ENCODE peak calls at places on chromosomes 1 and 21, in nine cellular contexts. P is esophagus squamous epithelium, Q is brain microvascular endothelial cell, J is left ventricle myocardium inferior, S is transverse colon, F is PC-3, X is endothelial cell of umbilical vein, V is GM23338, E is A549. N is an unnamed sample.

GRCh38 chr1:158107926-158108325 is 72.8 kb upstream of the CD1D start:
- DNase-seq in X (no peak), P (no peak), S (no peak), J (no peak), V (no peak), E (no peak), F (no peak), Q (no peak), N (no peak)

GRCh38 chr1:14519976-14520375 is 78.5 kb upstream of the KAZN start:
- DNase-seq in J (no peak), S (no peak), F (peak), V (no peak), P (no peak), X (no peak), E (no peak), Q (no peak), N (no peak)

GRCh38 chr1:38013027-38013588 is 574 bp downstream of the UTP11 start:
- DNase-seq in V (peak), E (no peak), F (peak), P (no peak), Q (peak), X (no peak), J (no peak), S (no peak), N (no peak)

GRCh38 chr1:57122031-57122430 is 156.2 kb upstream of the C8B start:
- DNase-seq in J (no peak), X (no peak), F (no peak), P (no peak), S (no peak), E (no peak), V (no peak), Q (no peak), N (no peak)

GRCh38 chr1:161215079-161215478 is at the start of gene FCER1G:
- DNase-seq in F (no peak), V (no peak), Q (no peak), E (no peak), S (peak), P (no peak), X (no peak), J (peak), N (no peak)

GRCh38 chr1:226325178-226325577 is 16.2 kb upstream of the LIN9 start:
- DNase-seq in F (peak), P (no peak), S (no peak), E (peak), V (no peak), J (no peak), X (no peak), Q (no peak), N (no peak)

GRCh38 chr1:220892997-220893700 is 13.9 kb downstream of the HLX start:
- DNase-seq in Q (no peak), S (no peak), F (no peak), E (no peak), V (peak), J (no peak), P (no peak), X (no peak), N (no peak)

GRCh38 chr1:15245593-15246325 is 1.3 kb upstream of the FHAD1 start:
- DNase-seq in P (no peak), F (no peak), S (no peak), X (no peak), E (no peak), J (no peak), V (no peak), Q (no peak), N (no peak)

GRCh38 chr1:187641907-187642306 is 813.2 kb downstream of the PLA2G4A start:
- DNase-seq in E (no peak), Q (no peak), F (no peak), S (no peak), J (no peak), P (no peak), V (no peak), X (no peak), N (no peak)

GRCh38 chr1:1869459-1869858 is 21.4 kb downstream of the GNB1 start:
- DNase-seq in E (no peak), S (no peak), Q (no peak), F (no peak), X (no peak), P (no peak), V (no peak), J (no peak), N (no peak)

GRCh38 chr1:43233631-43234030 is 36.2 kb upstream of the TMEM125 start:
- DNase-seq in S (no peak), Q (no peak), P (no peak), F (no peak), X (no peak), J (no peak), E (no peak), V (no peak), N (no peak)

GRCh38 chr1:156600733-156601121 is 552 bp downstream of the GPATCH4 start:
- DNase-seq in F (no peak), P (no peak), X (no peak), Q (no peak), V (peak), S (no peak), E (no peak), J (no peak), N (no peak)

GRCh38 chr1:91529856-91530255 is 29.2 kb downstream of the CDC7 start:
- DNase-seq in V (no peak), E (peak), S (no peak), J (no peak), P (no peak), Q (peak), X (peak), F (peak), N (peak)

GRCh38 chr1:24366707-24367106 is 46.9 kb downstream of the STPG1 start:
- DNase-seq in Q (no peak), V (no peak), X (no peak), F (no peak), J (no peak), P (no peak), S (no peak), E (no peak), N (no peak)

GRCh38 chr1:227774721-227775665 is 39.8 kb downstream of the SNAP47 start:
- DNase-seq in E (no peak), P (no peak), J (no peak), V (no peak), F (no peak), S (no peak), X (no peak), Q (peak), N (no peak)

GRCh38 chr1:108686609-108687313 is 5.3 kb upstream of the PRPF38B start:
- DNase-seq in S (no peak), Q (no peak), V (no peak), E (no peak), J (no peak), P (no peak), X (no peak), F (no peak), N (no peak)

GRCh38 chr1:164846731-164847691 is 288.0 kb downstream of the PBX1 start:
- DNase-seq in J (no peak), X (no peak), Q (no peak), E (no peak), V (no peak), P (no peak), F (no peak), S (no peak), N (no peak)

GRCh38 chr1:17346046-17346789 is 25.8 kb upstream of the PADI6 start:
- DNase-seq in X (no peak), V (no peak), Q (no peak), E (no peak), P (no peak), J (no peak), S (no peak), F (no peak), N (no peak)

GRCh38 chr1:37667023-37667769 is 25.1 kb upstream of the CDCA8 start:
- DNase-seq in V (peak), E (no peak), S (no peak), P (no peak), X (no peak), J (no peak), Q (no peak), F (no peak), N (no peak)

GRCh38 chr1:102776074-102776473 is 332.2 kb downstream of the COL11A1 start:
- DNase-seq in V (peak), X (no peak), Q (no peak), P (no peak), E (no peak), J (no peak), F (no peak), S (no peak), N (no peak)

GRCh38 chr1:244751271-244751895 is 84.1 kb upstream of the COX20 start:
- DNase-seq in F (peak), Q (no peak), S (no peak), P (no peak), J (no peak), E (no peak), X (no peak), V (no peak), N (no peak)

GRCh38 chr1:237884237-237884636 is 6.5 kb downstream of the ZP4 start:
- DNase-seq in J (no peak), P (no peak), V (no peak), E (no peak), F (no peak), X (no peak), S (no peak), Q (no peak), N (no peak)

GRCh38 chr1:207089627-207090265 is 1.1 kb downstream of the C4BPB start:
- DNase-seq in F (no peak), V (no peak), E (no peak), X (no peak), Q (no peak), P (no peak), S (no peak), J (no peak), N (no peak)

GRCh38 chr1:51044834-51045233 is 57.2 kb upstream of the C1orf185 start:
- DNase-seq in P (no peak), X (peak), E (no peak), J (no peak), V (no peak), F (peak), S (no peak), Q (no peak), N (no peak)

GRCh38 chr1:98196012-98196411 is 275.2 kb upstream of the DPYD start:
- DNase-seq in X (no peak), S (no peak), E (no peak), Q (no peak), P (no peak), F (no peak), J (no peak), V (no peak), N (no peak)

GRCh38 chr1:61051455-61052392 is 30.6 kb upstream of the NFIA start:
- DNase-seq in J (peak), X (no peak), F (no peak), P (no peak), V (peak), E (no peak), S (no peak), Q (no peak), N (no peak)

GRCh38 chr1:116971965-116972675 is 29.4 kb upstream of the CD101 start:
- DNase-seq in J (no peak), Q (no peak), V (no peak), P (no peak), E (no peak), S (no peak), F (no peak), X (no peak), N (no peak)

GRCh38 chr1:153945131-153945794 is 1.3 kb downstream of the DENND4B start:
- DNase-seq in J (peak), E (peak), F (no peak), Q (no peak), S (peak), X (peak), V (peak), P (no peak), N (no peak)

GRCh38 chr1:91846007-91846620 is 39.8 kb downstream of the TGFBR3 start:
- DNase-seq in V (no peak), E (peak), J (no peak), P (no peak), X (peak), F (peak), Q (no peak), S (peak), N (peak)

GRCh38 chr1:5111581-5111980 is 457.2 kb downstream of the AJAP1 start:
- DNase-seq in F (no peak), V (no peak), S (no peak), P (no peak), Q (no peak), J (no peak), X (no peak), E (no peak), N (no peak)

GRCh38 chr1:21673277-21673780 is 4.2 kb upstream of the RAP1GAP start:
- DNase-seq in E (no peak), X (peak), V (no peak), Q (peak), F (peak), J (peak), P (no peak), S (peak), N (no peak)

GRCh38 chr1:41367102-41367537 is 5.9 kb downstream of the FOXO6 start:
- DNase-seq in V (peak), F (no peak), S (no peak), J (no peak), P (no peak), X (no peak), Q (no peak), E (no peak), N (no peak)

GRCh38 chr1:12542138-12542465 is 75.9 kb downstream of the DHRS3 start:
- DNase-seq in Q (no peak), P (no peak), E (no peak), J (no peak), X (no peak), F (no peak), V (no peak), S (no peak), N (no peak)

GRCh38 chr1:223215026-223215425 is 72.0 kb upstream of the TLR5 start:
- DNase-seq in F (no peak), V (no peak), P (no peak), S (no peak), J (no peak), X (no peak), E (no peak), Q (no peak), N (no peak)

GRCh38 chr21:27298465-27298864 is 331.6 kb upstream of the ADAMTS5 start:
- DNase-seq in F (no peak), S (no peak), E (no peak), J (no peak), P (no peak), V (no peak), Q (no peak), X (no peak), N (no peak)

GRCh38 chr1:233244183-233244582 is 51.3 kb downstream of the PCNX2 start:
- DNase-seq in X (no peak), S (peak), E (peak), F (peak), V (no peak), P (no peak), J (no peak), Q (no peak), N (no peak)

GRCh38 chr1:15472595-15472994 is 3.3 kb upstream of the CELA2B start:
- DNase-seq in E (no peak), J (no peak), F (no peak), X (no peak), Q (no peak), S (no peak), V (no peak), P (no peak), N (no peak)

GRCh38 chr1:31587720-31588423 is 11.6 kb downstream of the TINAGL1 start:
- DNase-seq in E (peak), F (peak), Q (no peak), S (peak), J (peak), X (peak), P (no peak), V (peak), N (no peak)

GRCh38 chr1:167227934-167228378 is 7.3 kb downstream of the POU2F1 start:
- DNase-seq in F (peak), Q (no peak), P (no peak), S (no peak), X (no peak), V (peak), J (no peak), E (peak), N (no peak)
- H3K27ac ChIP-seq in F (no peak), Q (no peak), P (no peak), S (peak), X (no peak), V (no peak), J (no peak), E (peak), N (no peak)

GRCh38 chr1:197178998-197179397 is 32.5 kb upstream of the ASPM start:
- DNase-seq in X (peak), S (no peak), P (no peak), F (peak), V (no peak), E (peak), Q (peak), J (no peak), N (no peak)
- TF ChIP-seq CTCF in X (no peak), S (no peak), P (no peak), F (peak), V (no peak), E (peak), Q (no peak), J (no peak), N (peak)

GRCh38 chr21:31730687-31731111 is 1.2 kb downstream of the SCAF4 start:
- DNase-seq in Q (no peak), F (peak), J (no peak), S (no peak), V (peak), X (peak), E (peak), P (no peak), N (no peak)
- H3K27ac ChIP-seq in Q (peak), F (no peak), J (peak), S (peak), V (peak), X (peak), E (peak), P (peak), N (no peak)

DNA sequence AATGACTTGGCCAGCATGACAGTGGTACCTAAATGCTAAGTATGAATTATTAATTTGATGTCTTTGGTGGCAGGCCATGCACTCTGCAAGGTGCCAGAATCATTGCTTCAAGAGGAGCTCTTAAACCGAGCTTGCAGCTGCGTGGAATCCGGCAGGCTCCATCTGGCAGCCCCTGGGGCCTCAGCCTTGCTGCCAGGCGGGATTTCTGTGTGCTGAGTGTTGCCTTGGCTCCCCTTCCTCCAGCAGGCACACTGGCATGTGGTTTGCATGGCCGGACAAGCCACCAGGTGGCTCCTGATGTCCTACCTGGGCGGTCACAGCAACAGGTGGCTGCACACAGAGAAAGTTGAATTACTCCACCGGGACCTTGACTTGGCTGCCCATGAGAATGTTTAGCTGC is 155.4 kb downstream of the URB2 start:
- DNase-seq in X (no peak), Q (no peak), E (no peak), P (no peak), S (peak), F (peak), J (no peak), V (peak), N (no peak)
- TF ChIP-seq CTCF in X (no peak), Q (no peak), E (no peak), P (peak), S (peak), F (peak), J (peak), V (no peak), N (no peak)

N was measured in AG04450.